ENCODE peak calls at places on chromosomes 2 and 18, in eight cellular contexts. M is foreskin fibroblast, C is cerebellum, D is brain microvascular endothelial cell, X is frontal cortex, U is epithelial cell of esophagus, G is T-helper 1 cell, P is memory B cell. V is an unnamed sample.

GRCh38 chr2:30708491-30709290 is 98.6 kb downstream of the CAPN13 start:
- DNase-seq in G (no peak), M (peak), X (no peak), P (no peak), C (no peak), D (peak), U (peak), V (no peak)

GRCh38 chr2:176652300-176653182 is 383.3 kb downstream of the MTX2 start:
- DNase-seq in U (peak), P (no peak), D (peak), G (no peak), X (peak), C (peak), M (peak), V (no peak)

GRCh38 chr2:108554530-108554929 is 20.3 kb downstream of the LIMS1 start:
- DNase-seq in P (no peak), U (no peak), G (no peak), M (no peak), X (no peak), C (no peak), D (no peak), V (no peak)

GRCh38 chr18:57792741-57793629 is 10.1 kb downstream of the ATP8B1 start:
- DNase-seq in X (no peak), P (no peak), D (no peak), M (no peak), G (no peak), U (no peak), C (no peak), V (no peak)

GRCh38 chr2:156818944-156819343 is 382.8 kb downstream of the GPD2 start:
- DNase-seq in D (no peak), M (peak), G (no peak), U (no peak), C (no peak), P (no peak), X (no peak), V (no peak)

GRCh38 chr2:190571666-190572065 is 37.1 kb upstream of the NEMP2 start:
- DNase-seq in P (no peak), C (no peak), U (peak), D (no peak), G (no peak), X (no peak), M (no peak), V (no peak)

GRCh38 chr2:228318218-228318617 is 136.7 kb upstream of the SPHKAP start:
- DNase-seq in D (no peak), G (no peak), U (peak), P (no peak), M (peak), C (peak), X (no peak), V (no peak)

GRCh38 chr2:120252207-120253020 is at the start of gene RALB:
- DNase-seq in D (peak), X (peak), C (peak), P (peak), U (peak), M (peak), G (peak), V (peak)

GRCh38 chr18:66150650-66151049 is 399.8 kb downstream of the CDH7 start:
- DNase-seq in G (no peak), M (no peak), U (no peak), C (no peak), X (no peak), P (no peak), D (no peak), V (no peak)

GRCh38 chr2:137677466-137677865 is 286.8 kb upstream of the HNMT start:
- DNase-seq in U (peak), X (peak), C (no peak), M (no peak), P (no peak), G (no peak), D (no peak), V (no peak)

GRCh38 chr2:138997849-138998517 is 217.8 kb upstream of the NXPH2 start:
- DNase-seq in D (peak), M (peak), G (no peak), U (peak), X (no peak), C (no peak), P (no peak), V (peak)

GRCh38 chr2:69291004-69291650 is 95.9 kb downstream of the GFPT1 start:
- DNase-seq in D (peak), X (no peak), C (no peak), G (no peak), P (no peak), U (no peak), M (peak), V (no peak)

GRCh38 chr2:76270356-76270755 is 559.6 kb upstream of the GCFC2 start:
- DNase-seq in G (no peak), D (no peak), P (no peak), C (no peak), U (no peak), X (no peak), M (no peak), V (no peak)

GRCh38 chr2:105502625-105503334 is 103.9 kb upstream of the FHL2 start:
- DNase-seq in C (no peak), G (no peak), M (no peak), U (no peak), D (no peak), P (no peak), X (no peak), V (no peak)

GRCh38 chr2:145380436-145381017 is 860.6 kb upstream of the ZEB2 start:
- DNase-seq in M (peak), G (no peak), U (peak), D (peak), C (no peak), X (no peak), P (no peak), V (peak)

GRCh38 chr2:14608245-14608644 is 24.3 kb upstream of the LRATD1 start:
- DNase-seq in X (no peak), C (no peak), G (no peak), M (no peak), P (no peak), D (no peak), U (no peak), V (no peak)

GRCh38 chr2:40204268-40204667 is 247.6 kb downstream of the SLC8A1 start:
- DNase-seq in U (no peak), P (no peak), X (no peak), M (peak), G (no peak), D (peak), C (no peak), V (no peak)

GRCh38 chr2:218658671-218659257 is 659 bp downstream of the ZNF142 start:
- DNase-seq in U (peak), C (peak), D (peak), P (peak), X (peak), G (peak), M (peak), V (no peak)

GRCh38 chr2:70767699-70768584 is at the start of gene ADD2:
- DNase-seq in G (no peak), X (peak), D (no peak), P (peak), U (peak), C (peak), M (peak), V (no peak)

GRCh38 chr18:2657788-2658458 is 2.4 kb downstream of the SMCHD1 start:
- DNase-seq in U (peak), P (no peak), G (no peak), M (peak), D (no peak), C (no peak), X (no peak), V (peak)

GRCh38 chr2:221914334-221914733 is 342.2 kb upstream of the EPHA4 start:
- DNase-seq in M (peak), C (no peak), U (no peak), X (no peak), D (no peak), G (no peak), P (no peak), V (no peak)

GRCh38 chr2:203706403-203706802 is at the start of gene CD28:
- DNase-seq in X (no peak), U (no peak), P (no peak), D (no peak), M (no peak), G (peak), C (no peak), V (no peak)

GRCh38 chr18:33440011-33440383 is 524 bp downstream of the CCDC178 start:
- DNase-seq in D (peak), C (no peak), X (peak), G (no peak), U (peak), M (peak), P (no peak), V (no peak)

GRCh38 chr2:239600650-239601049 is 199.8 kb upstream of the HDAC4 start:
- DNase-seq in G (no peak), P (no peak), U (no peak), C (no peak), M (no peak), X (no peak), D (no peak), V (no peak)

GRCh38 chr2:99977947-99978346 is 164.4 kb downstream of the AFF3 start:
- DNase-seq in X (no peak), P (no peak), G (no peak), M (no peak), U (peak), D (no peak), C (no peak), V (no peak)

GRCh38 chr2:157565550-157565949 is 63.1 kb downstream of the ACVR1C start:
- DNase-seq in X (no peak), P (no peak), D (no peak), U (no peak), C (no peak), M (no peak), G (no peak), V (no peak)

GRCh38 chr2:106037922-106038321 is 156.2 kb downstream of the UXS1 start:
- DNase-seq in X (no peak), M (no peak), D (no peak), C (no peak), G (no peak), U (no peak), P (no peak), V (no peak)

GRCh38 chr2:86045541-86045940 is 60.1 kb downstream of the POLR1A start:
- DNase-seq in X (no peak), U (no peak), D (no peak), M (no peak), P (no peak), C (no peak), G (no peak), V (no peak)

GRCh38 chr2:141605163-141605562 is 525.7 kb downstream of the LRP1B start:
- DNase-seq in X (no peak), P (no peak), M (no peak), G (no peak), C (no peak), U (no peak), D (no peak), V (no peak)

GRCh38 chr2:227125506-227125905 is 38.5 kb downstream of the COL4A4 start:
- DNase-seq in G (no peak), C (no peak), X (no peak), M (no peak), U (peak), P (no peak), D (no peak), V (no peak)

GRCh38 chr2:150589760-150590159 is 102.3 kb upstream of the RND3 start:
- DNase-seq in D (no peak), X (no peak), C (no peak), P (no peak), U (peak), G (no peak), M (no peak), V (no peak)

GRCh38 chr18:49963217-49963616 is 149.9 kb upstream of the ACAA2 start:
- DNase-seq in M (no peak), C (no peak), X (no peak), U (no peak), P (no peak), D (no peak), G (no peak), V (no peak)

GRCh38 chr2:33240178-33240577 is 236.3 kb upstream of the RASGRP3 start:
- DNase-seq in M (peak), G (no peak), X (no peak), P (no peak), D (peak), U (peak), C (no peak), V (no peak)

GRCh38 chr18:75880266-75880665 is 452.8 kb upstream of the SMIM21 start:
- DNase-seq in C (no peak), X (no peak), D (no peak), U (no peak), P (no peak), G (no peak), M (no peak), V (no peak)

GRCh38 chr2:142693171-142693950 is 184.1 kb upstream of the KYNU start:
- DNase-seq in C (no peak), G (no peak), P (no peak), D (no peak), X (no peak), U (peak), M (no peak), V (no peak)

GRCh38 chr2:133171396-133172004 is 396.8 kb downstream of the NCKAP5 start:
- DNase-seq in P (no peak), D (peak), X (peak), G (no peak), M (peak), U (peak), C (no peak), V (peak)

GRCh38 chr2:187959821-187960220 is 331.9 kb upstream of the GULP1 start:
- DNase-seq in X (no peak), D (no peak), P (no peak), U (peak), G (no peak), C (no peak), M (peak), V (no peak)

GRCh38 chr18:8669571-8669970 is 35.8 kb upstream of the MTCL1 start:
- DNase-seq in U (no peak), X (no peak), M (no peak), G (no peak), P (no peak), C (no peak), D (no peak), V (no peak)

GRCh38 chr2:7697052-7697451 is 779.8 kb downstream of the RNF144A start:
- DNase-seq in G (no peak), X (no peak), C (no peak), U (no peak), M (no peak), D (no peak), P (no peak), V (no peak)

V was measured in HS-27A.